ENCODE peak calls at places on chromosomes 16 and 17, in four cellular contexts. B is A549; P is naive thymus-derived CD8-positive, alpha-beta T cell; R is DMS153. E is an unnamed sample.

GRCh38 chr16:30844671-30845449 is 49.0 kb downstream of the BCL7C start:
- DNase-seq in B (peak; percentile 90), P (peak; percentile 81), R (peak; percentile 74), E (peak; percentile 72)

GRCh38 chr16:50261160-50261706 is 5.1 kb upstream of the ADCY7 start:
- DNase-seq in R (no peak), P (no peak), B (no peak), E (no peak)

GRCh38 chr16:86517652-86518258 is 7.4 kb downstream of the FOXF1 start:
- DNase-seq in P (peak; percentile 14), R (no peak), B (peak; percentile 63), E (no peak)

GRCh38 chr17:58338907-58339774 is 10.5 kb upstream of the TSPOAP1 start:
- DNase-seq in P (no peak), R (no peak), B (no peak), E (no peak)

GRCh38 chr17:81980752-81981239 is 3.4 kb downstream of the ASPSCR1 start:
- DNase-seq in P (no peak), R (no peak), B (no peak), E (no peak)

GRCh38 chr17:50209472-50210248 is 8.2 kb upstream of the COL1A1 start:
- DNase-seq in P (no peak), B (no peak), R (no peak), E (no peak)

GRCh38 chr17:11880714-11881113 is 116.6 kb downstream of the ZNF18 start:
- DNase-seq in P (no peak), R (peak; percentile 2), B (peak; percentile 71), E (no peak)

GRCh38 chr16:85506358-85506911 is 106.7 kb upstream of the GSE1 start:
- DNase-seq in P (no peak), B (no peak), R (no peak), E (no peak)

GRCh38 chr16:62035115-62036092 is 834 bp downstream of the CDH8 start:
- DNase-seq in R (no peak), P (no peak), B (no peak), E (no peak)

GRCh38 chr16:57165923-57166322 is 19.9 kb downstream of the PSME3IP1 start:
- DNase-seq in B (no peak), R (peak; percentile 24), P (no peak), E (no peak)

GRCh38 chr16:4855371-4855770 is 8.1 kb downstream of the UBN1 start:
- DNase-seq in R (no peak), B (no peak), P (no peak), E (no peak)

GRCh38 chr17:34110315-34110714 is 144.8 kb upstream of the CCL2 start:
- DNase-seq in R (no peak), B (no peak), P (no peak), E (no peak)

GRCh38 chr17:27349540-27350021 is 55.7 kb downstream of the WSB1 start:
- DNase-seq in B (no peak), R (no peak), P (no peak), E (no peak)

E was measured in T-cell.